ENCODE peak calls at places on chromosome 21, in nine cellular contexts. One of them, this sample, is unnamed.

GRCh38 chr21:29221259-29221744 is 77.4 kb upstream of the BACH1 start:
- DNase-seq in T47D: no peak
- DNase-seq in choroid plexus epithelial cell: peak
- DNase-seq in T-helper 1 cell: no peak
- DNase-seq in aorta: no peak
- DNase-seq in ELR: peak
- DNase-seq in SHP77 treated with DMSO at 0.1 percent for 48 hours: peak
- DNase-seq in activated T-helper 1 cell treated with anti-CD3 and anti-CD28 coated beads, Interleukin-2, amount 50 U/mL, for 16 hours: no peak
- DNase-seq in activated CD4-positive, alpha-beta T cell treated with anti-CD3 and anti-CD28 coated beads, Interleukin-2, amount 50 U/mL, for 1 hour: no peak
- DNase-seq in this sample: no peak

GRCh38 chr21:32592929-32593502 is 7.7 kb upstream of the TCP10L start:
- DNase-seq in T47D: no peak
- DNase-seq in choroid plexus epithelial cell: no peak
- DNase-seq in T-helper 1 cell: no peak
- DNase-seq in aorta: no peak
- DNase-seq in ELR: no peak
- DNase-seq in SHP77 treated with DMSO at 0.1 percent for 48 hours: no peak
- DNase-seq in activated T-helper 1 cell treated with anti-CD3 and anti-CD28 coated beads, Interleukin-2, amount 50 U/mL, for 16 hours: no peak
- DNase-seq in activated CD4-positive, alpha-beta T cell treated with anti-CD3 and anti-CD28 coated beads, Interleukin-2, amount 50 U/mL, for 1 hour: no peak
- DNase-seq in this sample: no peak

GRCh38 chr21:25871566-25871965 is 136.8 kb downstream of the GABPA start:
- DNase-seq in T47D: peak
- DNase-seq in choroid plexus epithelial cell: no peak
- DNase-seq in T-helper 1 cell: no peak
- DNase-seq in aorta: no peak
- DNase-seq in ELR: no peak
- DNase-seq in SHP77 treated with DMSO at 0.1 percent for 48 hours: no peak
- DNase-seq in activated T-helper 1 cell treated with anti-CD3 and anti-CD28 coated beads, Interleukin-2, amount 50 U/mL, for 16 hours: no peak
- DNase-seq in activated CD4-positive, alpha-beta T cell treated with anti-CD3 and anti-CD28 coated beads, Interleukin-2, amount 50 U/mL, for 1 hour: no peak
- DNase-seq in this sample: peak

GRCh38 chr21:34748862-34749261 is 80.1 kb downstream of the CLIC6 start:
- DNase-seq in T47D: no peak
- DNase-seq in choroid plexus epithelial cell: no peak
- DNase-seq in T-helper 1 cell: no peak
- DNase-seq in aorta: no peak
- DNase-seq in ELR: no peak
- DNase-seq in SHP77 treated with DMSO at 0.1 percent for 48 hours: no peak
- DNase-seq in activated T-helper 1 cell treated with anti-CD3 and anti-CD28 coated beads, Interleukin-2, amount 50 U/mL, for 16 hours: no peak
- DNase-seq in activated CD4-positive, alpha-beta T cell treated with anti-CD3 and anti-CD28 coated beads, Interleukin-2, amount 50 U/mL, for 1 hour: no peak
- DNase-seq in this sample: no peak

GRCh38 chr21:17798796-17799195 is 20.4 kb downstream of the C21orf91 start:
- DNase-seq in T47D: no peak
- DNase-seq in choroid plexus epithelial cell: no peak
- DNase-seq in T-helper 1 cell: no peak
- DNase-seq in aorta: no peak
- DNase-seq in ELR: no peak
- DNase-seq in SHP77 treated with DMSO at 0.1 percent for 48 hours: no peak
- DNase-seq in activated T-helper 1 cell treated with anti-CD3 and anti-CD28 coated beads, Interleukin-2, amount 50 U/mL, for 16 hours: no peak
- DNase-seq in activated CD4-positive, alpha-beta T cell treated with anti-CD3 and anti-CD28 coated beads, Interleukin-2, amount 50 U/mL, for 1 hour: no peak
- DNase-seq in this sample: no peak

GRCh38 chr21:41774467-41775151 is 7.8 kb upstream of the RIPK4 start:
- DNase-seq in T47D: peak
- DNase-seq in choroid plexus epithelial cell: no peak
- DNase-seq in T-helper 1 cell: no peak
- DNase-seq in aorta: no peak
- DNase-seq in ELR: no peak
- DNase-seq in SHP77 treated with DMSO at 0.1 percent for 48 hours: no peak
- DNase-seq in activated T-helper 1 cell treated with anti-CD3 and anti-CD28 coated beads, Interleukin-2, amount 50 U/mL, for 16 hours: no peak
- DNase-seq in activated CD4-positive, alpha-beta T cell treated with anti-CD3 and anti-CD28 coated beads, Interleukin-2, amount 50 U/mL, for 1 hour: no peak
- DNase-seq in this sample: no peak

GRCh38 chr21:41600961-41601572 is 93.1 kb upstream of the TMPRSS2 start:
- DNase-seq in T47D: no peak
- DNase-seq in choroid plexus epithelial cell: no peak
- DNase-seq in T-helper 1 cell: no peak
- DNase-seq in aorta: no peak
- DNase-seq in ELR: no peak
- DNase-seq in SHP77 treated with DMSO at 0.1 percent for 48 hours: no peak
- DNase-seq in activated T-helper 1 cell treated with anti-CD3 and anti-CD28 coated beads, Interleukin-2, amount 50 U/mL, for 16 hours: no peak
- DNase-seq in activated CD4-positive, alpha-beta T cell treated with anti-CD3 and anti-CD28 coated beads, Interleukin-2, amount 50 U/mL, for 1 hour: no peak
- DNase-seq in this sample: no peak

GRCh38 chr21:25408666-25409065 is 198.6 kb downstream of the MRPL39 start:
- DNase-seq in T47D: no peak
- DNase-seq in choroid plexus epithelial cell: no peak
- DNase-seq in T-helper 1 cell: no peak
- DNase-seq in aorta: no peak
- DNase-seq in ELR: no peak
- DNase-seq in SHP77 treated with DMSO at 0.1 percent for 48 hours: no peak
- DNase-seq in activated T-helper 1 cell treated with anti-CD3 and anti-CD28 coated beads, Interleukin-2, amount 50 U/mL, for 16 hours: no peak
- DNase-seq in activated CD4-positive, alpha-beta T cell treated with anti-CD3 and anti-CD28 coated beads, Interleukin-2, amount 50 U/mL, for 1 hour: no peak
- DNase-seq in this sample: no peak

GRCh38 chr21:24995206-24995605 is 612.1 kb downstream of the MRPL39 start:
- DNase-seq in T47D: no peak
- DNase-seq in choroid plexus epithelial cell: no peak
- DNase-seq in T-helper 1 cell: no peak
- DNase-seq in aorta: no peak
- DNase-seq in ELR: no peak
- DNase-seq in SHP77 treated with DMSO at 0.1 percent for 48 hours: no peak
- DNase-seq in activated T-helper 1 cell treated with anti-CD3 and anti-CD28 coated beads, Interleukin-2, amount 50 U/mL, for 16 hours: no peak
- DNase-seq in activated CD4-positive, alpha-beta T cell treated with anti-CD3 and anti-CD28 coated beads, Interleukin-2, amount 50 U/mL, for 1 hour: no peak
- DNase-seq in this sample: no peak

GRCh38 chr21:44871576-44872265 is 1.8 kb downstream of the PTTG1IP start:
- DNase-seq in T47D: peak
- DNase-seq in choroid plexus epithelial cell: peak
- DNase-seq in T-helper 1 cell: no peak
- DNase-seq in aorta: peak
- DNase-seq in ELR: peak
- DNase-seq in SHP77 treated with DMSO at 0.1 percent for 48 hours: no peak
- DNase-seq in activated T-helper 1 cell treated with anti-CD3 and anti-CD28 coated beads, Interleukin-2, amount 50 U/mL, for 16 hours: no peak
- DNase-seq in activated CD4-positive, alpha-beta T cell treated with anti-CD3 and anti-CD28 coated beads, Interleukin-2, amount 50 U/mL, for 1 hour: peak
- DNase-seq in this sample: no peak

GRCh38 chr21:26846036-26846931 is 1.1 kb upstream of the ADAMTS1 start:
- DNase-seq in T47D: no peak
- DNase-seq in choroid plexus epithelial cell: peak
- DNase-seq in T-helper 1 cell: no peak
- DNase-seq in aorta: peak
- DNase-seq in ELR: peak
- DNase-seq in SHP77 treated with DMSO at 0.1 percent for 48 hours: no peak
- DNase-seq in activated T-helper 1 cell treated with anti-CD3 and anti-CD28 coated beads, Interleukin-2, amount 50 U/mL, for 16 hours: no peak
- DNase-seq in activated CD4-positive, alpha-beta T cell treated with anti-CD3 and anti-CD28 coated beads, Interleukin-2, amount 50 U/mL, for 1 hour: no peak
- DNase-seq in this sample: no peak

GRCh38 chr21:32779983-32780382 is 8.4 kb upstream of the PAXBP1 start:
- DNase-seq in T47D: no peak
- DNase-seq in choroid plexus epithelial cell: no peak
- DNase-seq in T-helper 1 cell: no peak
- DNase-seq in aorta: no peak
- DNase-seq in ELR: no peak
- DNase-seq in SHP77 treated with DMSO at 0.1 percent for 48 hours: no peak
- DNase-seq in activated T-helper 1 cell treated with anti-CD3 and anti-CD28 coated beads, Interleukin-2, amount 50 U/mL, for 16 hours: no peak
- DNase-seq in activated CD4-positive, alpha-beta T cell treated with anti-CD3 and anti-CD28 coated beads, Interleukin-2, amount 50 U/mL, for 1 hour: no peak
- DNase-seq in this sample: peak

GRCh38 chr21:34889287-34889536 is 159.9 kb downstream of the RUNX1 start:
- DNase-seq in T47D: peak
- DNase-seq in choroid plexus epithelial cell: peak
- DNase-seq in T-helper 1 cell: peak
- DNase-seq in aorta: peak
- DNase-seq in ELR: peak
- DNase-seq in SHP77 treated with DMSO at 0.1 percent for 48 hours: no peak
- DNase-seq in activated T-helper 1 cell treated with anti-CD3 and anti-CD28 coated beads, Interleukin-2, amount 50 U/mL, for 16 hours: no peak
- DNase-seq in activated CD4-positive, alpha-beta T cell treated with anti-CD3 and anti-CD28 coated beads, Interleukin-2, amount 50 U/mL, for 1 hour: peak
- DNase-seq in this sample: peak

GRCh38 chr21:41236361-41236973 is 68.5 kb downstream of the BACE2 start:
- DNase-seq in T47D: no peak
- DNase-seq in choroid plexus epithelial cell: no peak
- DNase-seq in T-helper 1 cell: no peak
- DNase-seq in aorta: no peak
- DNase-seq in ELR: no peak
- DNase-seq in SHP77 treated with DMSO at 0.1 percent for 48 hours: no peak
- DNase-seq in activated T-helper 1 cell treated with anti-CD3 and anti-CD28 coated beads, Interleukin-2, amount 50 U/mL, for 16 hours: no peak
- DNase-seq in activated CD4-positive, alpha-beta T cell treated with anti-CD3 and anti-CD28 coated beads, Interleukin-2, amount 50 U/mL, for 1 hour: no peak
- DNase-seq in this sample: no peak

GRCh38 chr21:41570791-41571355 is 62.9 kb upstream of the TMPRSS2 start:
- DNase-seq in T47D: no peak
- DNase-seq in choroid plexus epithelial cell: no peak
- DNase-seq in T-helper 1 cell: no peak
- DNase-seq in aorta: no peak
- DNase-seq in ELR: no peak
- DNase-seq in SHP77 treated with DMSO at 0.1 percent for 48 hours: no peak
- DNase-seq in activated T-helper 1 cell treated with anti-CD3 and anti-CD28 coated beads, Interleukin-2, amount 50 U/mL, for 16 hours: no peak
- DNase-seq in activated CD4-positive, alpha-beta T cell treated with anti-CD3 and anti-CD28 coated beads, Interleukin-2, amount 50 U/mL, for 1 hour: no peak
- DNase-seq in this sample: peak

GRCh38 chr21:26177187-26177586 is 6.6 kb upstream of the APP start:
- DNase-seq in T47D: no peak
- DNase-seq in choroid plexus epithelial cell: no peak
- DNase-seq in T-helper 1 cell: no peak
- DNase-seq in aorta: no peak
- DNase-seq in ELR: no peak
- DNase-seq in SHP77 treated with DMSO at 0.1 percent for 48 hours: no peak
- DNase-seq in activated T-helper 1 cell treated with anti-CD3 and anti-CD28 coated beads, Interleukin-2, amount 50 U/mL, for 16 hours: no peak
- DNase-seq in activated CD4-positive, alpha-beta T cell treated with anti-CD3 and anti-CD28 coated beads, Interleukin-2, amount 50 U/mL, for 1 hour: no peak
- DNase-seq in this sample: no peak

GRCh38 chr21:45549670-45550463 is 7.6 kb upstream of the SLC19A1 start:
- DNase-seq in T47D: no peak
- DNase-seq in choroid plexus epithelial cell: no peak
- DNase-seq in T-helper 1 cell: no peak
- DNase-seq in aorta: peak
- DNase-seq in ELR: no peak
- DNase-seq in SHP77 treated with DMSO at 0.1 percent for 48 hours: no peak
- DNase-seq in activated T-helper 1 cell treated with anti-CD3 and anti-CD28 coated beads, Interleukin-2, amount 50 U/mL, for 16 hours: no peak
- DNase-seq in activated CD4-positive, alpha-beta T cell treated with anti-CD3 and anti-CD28 coated beads, Interleukin-2, amount 50 U/mL, for 1 hour: no peak
- DNase-seq in this sample: peak